ENCODE peak calls at places on chromosomes 1 and 21, in eight cellular contexts. One of them, this sample, is unnamed.

GRCh38 chr1:13587256-13588030 is 3.8 kb downstream of the PDPN start:
- DNase-seq in upper lobe of right lung: no peak
- DNase-seq in heart left ventricle: no peak
- DNase-seq in uterus: no peak
- DNase-seq in HFF-Myc: no peak
- DNase-seq in left ventricle myocardium inferior: no peak
- DNase-seq in A549: no peak
- DNase-seq in astrocyte of the spinal cord: peak
- DNase-seq in this sample: no peak

GRCh38 chr21:33427051-33427450 is 23.8 kb downstream of the IFNGR2 start:
- DNase-seq in upper lobe of right lung: peak
- DNase-seq in heart left ventricle: no peak
- DNase-seq in uterus: no peak
- DNase-seq in HFF-Myc: no peak
- DNase-seq in left ventricle myocardium inferior: no peak
- DNase-seq in A549: no peak
- DNase-seq in astrocyte of the spinal cord: no peak
- DNase-seq in this sample: no peak

GRCh38 chr1:234881893-234882771 is 246.5 kb downstream of the TOMM20 start:
- DNase-seq in upper lobe of right lung: no peak
- DNase-seq in heart left ventricle: no peak
- DNase-seq in uterus: no peak
- DNase-seq in HFF-Myc: no peak
- DNase-seq in left ventricle myocardium inferior: no peak
- DNase-seq in A549: no peak
- DNase-seq in astrocyte of the spinal cord: no peak
- DNase-seq in this sample: no peak

GRCh38 chr21:31403596-31404333 is 59.7 kb upstream of the TIAM1 start:
- DNase-seq in upper lobe of right lung: no peak
- DNase-seq in heart left ventricle: no peak
- DNase-seq in uterus: no peak
- DNase-seq in HFF-Myc: no peak
- DNase-seq in left ventricle myocardium inferior: no peak
- DNase-seq in A549: no peak
- DNase-seq in astrocyte of the spinal cord: no peak
- DNase-seq in this sample: no peak

GRCh38 chr21:27532081-27532480 is 565.2 kb upstream of the ADAMTS5 start:
- DNase-seq in upper lobe of right lung: no peak
- DNase-seq in heart left ventricle: no peak
- DNase-seq in uterus: no peak
- DNase-seq in HFF-Myc: peak
- DNase-seq in left ventricle myocardium inferior: no peak
- DNase-seq in A549: peak
- DNase-seq in astrocyte of the spinal cord: peak
- DNase-seq in this sample: no peak

GRCh38 chr1:27114522-27114921 is 40.4 kb downstream of the SLC9A1 start:
- DNase-seq in upper lobe of right lung: no peak
- DNase-seq in heart left ventricle: no peak
- DNase-seq in uterus: no peak
- DNase-seq in HFF-Myc: no peak
- DNase-seq in left ventricle myocardium inferior: no peak
- DNase-seq in A549: no peak
- DNase-seq in astrocyte of the spinal cord: no peak
- DNase-seq in this sample: no peak

GRCh38 chr1:85473390-85473789 is 8.4 kb upstream of the DDAH1 start:
- DNase-seq in upper lobe of right lung: peak
- DNase-seq in heart left ventricle: no peak
- DNase-seq in uterus: no peak
- DNase-seq in HFF-Myc: no peak
- DNase-seq in left ventricle myocardium inferior: no peak
- DNase-seq in A549: peak
- DNase-seq in astrocyte of the spinal cord: no peak
- DNase-seq in this sample: no peak

GRCh38 chr1:229753764-229754553 is 127.9 kb downstream of the URB2 start:
- DNase-seq in upper lobe of right lung: no peak
- DNase-seq in heart left ventricle: no peak
- DNase-seq in uterus: no peak
- DNase-seq in HFF-Myc: no peak
- DNase-seq in left ventricle myocardium inferior: no peak
- DNase-seq in A549: no peak
- DNase-seq in astrocyte of the spinal cord: no peak
- DNase-seq in this sample: no peak

GRCh38 chr1:28190337-28190979 is 14.0 kb upstream of the PTAFR start:
- DNase-seq in upper lobe of right lung: no peak
- DNase-seq in heart left ventricle: no peak
- DNase-seq in uterus: no peak
- DNase-seq in HFF-Myc: no peak
- DNase-seq in left ventricle myocardium inferior: no peak
- DNase-seq in A549: peak
- DNase-seq in astrocyte of the spinal cord: no peak
- DNase-seq in this sample: no peak

GRCh38 chr1:17335821-17336718 is 28.1 kb downstream of the PADI4 start:
- DNase-seq in upper lobe of right lung: peak
- DNase-seq in heart left ventricle: peak
- DNase-seq in uterus: no peak
- DNase-seq in HFF-Myc: peak
- DNase-seq in left ventricle myocardium inferior: peak
- DNase-seq in A549: peak
- DNase-seq in astrocyte of the spinal cord: peak
- DNase-seq in this sample: no peak

GRCh38 chr1:59116920-59117542 is 179.9 kb upstream of the FGGY start:
- DNase-seq in upper lobe of right lung: no peak
- DNase-seq in heart left ventricle: no peak
- DNase-seq in uterus: no peak
- DNase-seq in HFF-Myc: no peak
- DNase-seq in left ventricle myocardium inferior: no peak
- DNase-seq in A549: no peak
- DNase-seq in astrocyte of the spinal cord: peak
- DNase-seq in this sample: no peak

GRCh38 chr1:216836316-216836715 is 113.1 kb upstream of the ESRRG start:
- DNase-seq in upper lobe of right lung: no peak
- DNase-seq in heart left ventricle: no peak
- DNase-seq in uterus: no peak
- DNase-seq in HFF-Myc: no peak
- DNase-seq in left ventricle myocardium inferior: no peak
- DNase-seq in A549: no peak
- DNase-seq in astrocyte of the spinal cord: no peak
- DNase-seq in this sample: no peak

GRCh38 chr1:32742132-32742947 is 39.8 kb upstream of the SYNC start:
- DNase-seq in upper lobe of right lung: peak
- DNase-seq in heart left ventricle: peak
- DNase-seq in uterus: no peak
- DNase-seq in HFF-Myc: no peak
- DNase-seq in left ventricle myocardium inferior: no peak
- DNase-seq in A549: no peak
- DNase-seq in astrocyte of the spinal cord: no peak
- DNase-seq in this sample: peak

GRCh38 chr21:20942523-20942922 is 55.7 kb upstream of the NCAM2 start:
- DNase-seq in upper lobe of right lung: no peak
- DNase-seq in heart left ventricle: no peak
- DNase-seq in uterus: no peak
- DNase-seq in HFF-Myc: no peak
- DNase-seq in left ventricle myocardium inferior: no peak
- DNase-seq in A549: no peak
- DNase-seq in astrocyte of the spinal cord: no peak
- DNase-seq in this sample: no peak

GRCh38 chr1:170660874-170661645 is 2.9 kb upstream of the PRRX1 start:
- DNase-seq in upper lobe of right lung: no peak
- DNase-seq in heart left ventricle: peak
- DNase-seq in uterus: peak
- DNase-seq in HFF-Myc: no peak
- DNase-seq in left ventricle myocardium inferior: no peak
- DNase-seq in A549: no peak
- DNase-seq in astrocyte of the spinal cord: peak
- DNase-seq in this sample: peak

GRCh38 chr1:61064673-61065072 is 17.7 kb upstream of the NFIA start:
- DNase-seq in upper lobe of right lung: no peak
- DNase-seq in heart left ventricle: no peak
- DNase-seq in uterus: no peak
- DNase-seq in HFF-Myc: no peak
- DNase-seq in left ventricle myocardium inferior: no peak
- DNase-seq in A549: no peak
- DNase-seq in astrocyte of the spinal cord: no peak
- DNase-seq in this sample: no peak

GRCh38 chr1:67889940-67890567 is 56.8 kb upstream of the GNG12 start:
- DNase-seq in upper lobe of right lung: no peak
- DNase-seq in heart left ventricle: no peak
- DNase-seq in uterus: no peak
- DNase-seq in HFF-Myc: peak
- DNase-seq in left ventricle myocardium inferior: no peak
- DNase-seq in A549: peak
- DNase-seq in astrocyte of the spinal cord: peak
- DNase-seq in this sample: no peak

GRCh38 chr1:77742011-77742555 is 17.6 kb downstream of the USP33 start:
- DNase-seq in upper lobe of right lung: no peak
- DNase-seq in heart left ventricle: no peak
- DNase-seq in uterus: no peak
- DNase-seq in HFF-Myc: no peak
- DNase-seq in left ventricle myocardium inferior: no peak
- DNase-seq in A549: no peak
- DNase-seq in astrocyte of the spinal cord: no peak
- DNase-seq in this sample: no peak

GRCh38 chr1:21669287-21670058 is at the start of gene RAP1GAP:
- DNase-seq in upper lobe of right lung: peak
- DNase-seq in heart left ventricle: no peak
- DNase-seq in uterus: peak
- DNase-seq in HFF-Myc: no peak
- DNase-seq in left ventricle myocardium inferior: no peak
- DNase-seq in A549: no peak
- DNase-seq in astrocyte of the spinal cord: no peak
- DNase-seq in this sample: no peak
- TF ChIP-seq CTCF in upper lobe of right lung: no peak
- TF ChIP-seq CTCF in heart left ventricle: no peak
- TF ChIP-seq CTCF in uterus: no peak
- TF ChIP-seq CTCF in HFF-Myc: no peak
- TF ChIP-seq CTCF in left ventricle myocardium inferior: no peak
- TF ChIP-seq CTCF in A549: no peak
- TF ChIP-seq CTCF in astrocyte of the spinal cord: no peak
- TF ChIP-seq CTCF in this sample: no peak

DNA sequence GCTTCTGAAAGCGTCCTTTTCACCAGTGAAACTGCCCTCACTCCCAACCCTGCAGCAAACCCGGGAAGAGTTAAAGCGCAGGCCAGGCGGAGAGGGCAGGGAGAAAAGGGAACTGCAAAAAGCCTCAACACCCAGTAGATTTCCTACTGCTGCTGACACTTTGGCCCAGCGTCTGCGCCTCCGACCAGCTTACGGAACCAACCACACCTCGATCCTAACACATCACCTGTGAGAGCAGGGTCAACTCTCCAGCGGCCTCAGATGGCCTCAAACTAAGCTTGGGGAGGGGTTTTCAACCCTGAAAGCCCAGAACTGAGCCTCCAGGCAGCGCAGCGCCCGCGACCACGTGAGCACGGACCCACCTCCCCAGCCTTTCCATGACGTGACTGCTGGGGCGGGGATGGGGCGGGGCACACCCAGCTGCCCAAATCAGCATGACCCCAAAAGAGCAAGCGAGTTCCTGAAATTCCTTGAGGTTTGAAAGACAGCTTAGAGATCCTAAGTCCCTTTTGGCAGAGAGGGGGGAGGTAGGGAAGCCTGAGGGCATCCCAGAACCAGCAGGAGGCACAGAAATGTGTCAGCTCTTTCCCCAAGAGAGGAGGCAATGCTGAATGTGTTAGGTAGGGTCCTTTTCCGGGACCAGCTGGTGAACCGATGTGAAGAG is 59.1 kb downstream of the ITPKB start:
- DNase-seq in upper lobe of right lung: peak
- DNase-seq in heart left ventricle: peak
- DNase-seq in uterus: peak
- DNase-seq in HFF-Myc: no peak
- DNase-seq in left ventricle myocardium inferior: peak
- DNase-seq in A549: no peak
- DNase-seq in astrocyte of the spinal cord: peak
- DNase-seq in this sample: peak
- H3K4me3 ChIP-seq in upper lobe of right lung: peak
- H3K4me3 ChIP-seq in heart left ventricle: peak
- H3K4me3 ChIP-seq in uterus: peak
- H3K4me3 ChIP-seq in HFF-Myc: peak
- H3K4me3 ChIP-seq in left ventricle myocardium inferior: peak
- H3K4me3 ChIP-seq in A549: no peak
- H3K4me3 ChIP-seq in astrocyte of the spinal cord: peak
- H3K4me3 ChIP-seq in this sample: peak

DNA sequence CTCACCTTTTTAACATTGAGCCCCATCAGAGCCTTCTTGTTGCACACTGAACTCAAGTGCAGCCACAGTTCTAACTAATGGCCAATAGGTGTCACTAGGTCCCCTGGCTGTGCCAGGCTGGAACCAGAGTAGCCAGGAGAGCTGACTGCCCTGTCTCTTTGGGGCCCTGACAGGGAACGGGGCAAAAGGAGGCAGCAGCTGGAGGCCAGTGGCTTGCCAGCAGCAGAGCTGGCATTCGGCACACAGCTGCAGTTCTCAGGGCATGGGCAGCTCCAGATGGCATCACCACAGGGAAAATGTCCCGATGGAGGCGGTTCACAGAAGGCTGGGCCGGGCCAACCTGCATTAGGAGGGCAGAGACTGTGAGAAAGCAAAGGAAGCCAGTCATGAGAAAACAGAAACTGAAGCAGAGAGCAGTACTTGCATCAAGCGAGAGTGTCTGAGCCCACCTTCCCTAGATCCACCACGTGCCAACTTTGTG is 188.6 kb downstream of the FCRL5 start:
- DNase-seq in upper lobe of right lung: no peak
- DNase-seq in heart left ventricle: no peak
- DNase-seq in uterus: no peak
- DNase-seq in HFF-Myc: peak
- DNase-seq in left ventricle myocardium inferior: no peak
- DNase-seq in A549: peak
- DNase-seq in astrocyte of the spinal cord: peak
- DNase-seq in this sample: no peak
- TF ChIP-seq CTCF in upper lobe of right lung: peak
- TF ChIP-seq CTCF in heart left ventricle: peak
- TF ChIP-seq CTCF in uterus: no peak
- TF ChIP-seq CTCF in HFF-Myc: peak
- TF ChIP-seq CTCF in left ventricle myocardium inferior: peak
- TF ChIP-seq CTCF in A549: peak
- TF ChIP-seq CTCF in astrocyte of the spinal cord: peak
- TF ChIP-seq CTCF in this sample: no peak

GRCh38 chr1:202644219-202645096 is 65.8 kb downstream of the SYT2 start:
- DNase-seq in upper lobe of right lung: no peak
- DNase-seq in heart left ventricle: no peak
- DNase-seq in uterus: no peak
- DNase-seq in HFF-Myc: no peak
- DNase-seq in left ventricle myocardium inferior: no peak
- DNase-seq in A549: no peak
- DNase-seq in astrocyte of the spinal cord: no peak
- DNase-seq in this sample: no peak

GRCh38 chr1:202645097-202645476 is 65.2 kb downstream of the SYT2 start:
- DNase-seq in upper lobe of right lung: no peak
- DNase-seq in heart left ventricle: no peak
- DNase-seq in uterus: no peak
- DNase-seq in HFF-Myc: no peak
- DNase-seq in left ventricle myocardium inferior: no peak
- DNase-seq in A549: no peak
- DNase-seq in astrocyte of the spinal cord: no peak
- DNase-seq in this sample: no peak

GRCh38 chr1:202643397-202644218 is 66.6 kb downstream of the SYT2 start:
- DNase-seq in upper lobe of right lung: no peak
- DNase-seq in heart left ventricle: no peak
- DNase-seq in uterus: no peak
- DNase-seq in HFF-Myc: no peak
- DNase-seq in left ventricle myocardium inferior: no peak
- DNase-seq in A549: no peak
- DNase-seq in astrocyte of the spinal cord: no peak
- DNase-seq in this sample: no peak

GRCh38 chr1:202642212-202642611 is 68.0 kb downstream of the SYT2 start:
- DNase-seq in upper lobe of right lung: no peak
- DNase-seq in heart left ventricle: no peak
- DNase-seq in uterus: no peak
- DNase-seq in HFF-Myc: no peak
- DNase-seq in left ventricle myocardium inferior: no peak
- DNase-seq in A549: no peak
- DNase-seq in astrocyte of the spinal cord: no peak
- DNase-seq in this sample: no peak

GRCh38 chr1:202642619-202643291 is 67.5 kb downstream of the SYT2 start:
- DNase-seq in upper lobe of right lung: no peak
- DNase-seq in heart left ventricle: no peak
- DNase-seq in uterus: no peak
- DNase-seq in HFF-Myc: no peak
- DNase-seq in left ventricle myocardium inferior: no peak
- DNase-seq in A549: no peak
- DNase-seq in astrocyte of the spinal cord: no peak
- DNase-seq in this sample: no peak
- H3K4me3 ChIP-seq in upper lobe of right lung: peak
- H3K4me3 ChIP-seq in heart left ventricle: peak
- H3K4me3 ChIP-seq in uterus: peak
- H3K4me3 ChIP-seq in HFF-Myc: peak
- H3K4me3 ChIP-seq in left ventricle myocardium inferior: peak
- H3K4me3 ChIP-seq in A549: peak
- H3K4me3 ChIP-seq in astrocyte of the spinal cord: no peak
- H3K4me3 ChIP-seq in this sample: peak

This sample was measured in gastrocnemius medialis.